ENCODE peak calls at places on chromosomes 12 and 14, in seven cellular contexts. U is trophoblast cell, T is SK-N-SH, V is tibial artery, B is hepatocyte, S is stomach, L is RWPE1. W is an unnamed sample.

GRCh38 chr14:74395094-74395493 is 30.9 kb downstream of the SYNDIG1L start:
- DNase-seq in S (no peak), U (no peak), V (no peak), L (no peak), B (no peak), T (no peak), W (no peak)

GRCh38 chr12:121175383-121176119 is 34.4 kb upstream of the P2RX4 start:
- DNase-seq in B (peak; percentile 25), V (peak; percentile 54), S (no peak), T (no peak), L (no peak), U (peak; percentile 46), W (no peak)

GRCh38 chr14:61147898-61148549 is 133.1 kb downstream of the TMEM30B start:
- DNase-seq in T (no peak), V (no peak), L (no peak), U (peak; percentile 86), B (no peak), S (no peak), W (no peak)

GRCh38 chr12:111034148-111034910 is 114.0 kb upstream of the MYL2 start:
- DNase-seq in B (peak; percentile 15), S (no peak), T (peak; percentile 80), V (no peak), L (no peak), U (no peak), W (no peak)

GRCh38 chr14:70888681-70889175 is 18.5 kb upstream of the PCNX1 start:
- DNase-seq in U (peak; percentile 87), V (no peak), B (no peak), T (no peak), S (no peak), L (peak; percentile 89), W (peak; percentile 22)

GRCh38 chr12:110639336-110640178 is 25.6 kb downstream of the TCTN1 start:
- DNase-seq in L (peak; percentile 23), B (no peak), U (no peak), V (no peak), S (no peak), T (no peak), W (no peak)

GRCh38 chr12:122499991-122500684 is 594 bp downstream of the ZCCHC8 start:
- DNase-seq in U (peak; percentile 68), T (peak; percentile 68), B (peak; percentile 68), L (peak; percentile 68), S (peak; percentile 54), V (peak; percentile 45), W (peak; percentile 65)

GRCh38 chr14:103390605-103391004 is 5.4 kb downstream of the MARK3 start:
- DNase-seq in S (no peak), B (no peak), L (no peak), V (no peak), T (no peak), U (no peak), W (no peak)

GRCh38 chr14:68747366-68747765 is 45.5 kb downstream of the ZFP36L1 start:
- DNase-seq in V (no peak), L (no peak), U (peak; percentile 99), T (no peak), S (no peak), B (no peak), W (no peak)

GRCh38 chr12:28114488-28114887 is 75.8 kb upstream of the CCDC91 start:
- DNase-seq in V (no peak), U (no peak), S (no peak), T (no peak), L (peak; percentile 20), B (no peak), W (no peak)

GRCh38 chr12:117034249-117034648 is 65.0 kb downstream of the TESC start:
- DNase-seq in T (no peak), L (no peak), V (no peak), S (no peak), B (no peak), U (peak; percentile 5), W (no peak)

GRCh38 chr14:76086636-76087035 is 65.1 kb upstream of the GPATCH2L start:
- DNase-seq in T (no peak), S (no peak), L (no peak), B (no peak), U (no peak), V (no peak), W (no peak)

GRCh38 chr12:45191239-45191638 is 24.7 kb upstream of the ANO6 start:
- DNase-seq in S (no peak), T (no peak), L (peak; percentile 10), V (no peak), B (no peak), U (no peak), W (peak; percentile 12)

GRCh38 chr12:107912421-107913004 is 138.0 kb downstream of the ASCL4 start:
- DNase-seq in L (peak; percentile 14), V (no peak), B (peak; percentile 34), T (peak; percentile 69), U (peak; percentile 13), S (peak; percentile 40), W (peak; percentile 14)

GRCh38 chr12:3225154-3225795 is 148.1 kb downstream of the TSPAN9 start:
- DNase-seq in B (no peak), U (no peak), T (no peak), S (no peak), V (no peak), L (no peak), W (no peak)

GRCh38 chr14:21723431-21724045 is 49.9 kb upstream of the OR4E1 start:
- DNase-seq in S (no peak), B (peak; percentile 34), T (peak; percentile 22), V (no peak), L (peak; percentile 3), U (no peak), W (peak; percentile 5)

GRCh38 chr12:53709671-53710070 is 17.6 kb downstream of the CALCOCO1 start:
- DNase-seq in L (no peak), V (no peak), T (no peak), S (no peak), B (no peak), U (no peak), W (no peak)

GRCh38 chr12:3897400-3897910 is 24.3 kb upstream of the PARP11 start:
- DNase-seq in U (no peak), L (no peak), B (no peak), V (no peak), S (no peak), T (no peak), W (peak; percentile 21)

GRCh38 chr12:55996715-55997534 is at the start of gene SUOX:
- DNase-seq in V (peak; percentile 99), L (peak; percentile 98), T (peak; percentile 96), S (peak; percentile 97), B (peak; percentile 97), U (peak; percentile 98), W (peak; percentile 99)

GRCh38 chr12:81450920-81451739 is 308.0 kb downstream of the PPFIA2 start:
- DNase-seq in B (peak; percentile 83), V (no peak), L (peak; percentile 42), S (no peak), U (peak; percentile 74), T (peak; percentile 56), W (peak; percentile 37)

DNA sequence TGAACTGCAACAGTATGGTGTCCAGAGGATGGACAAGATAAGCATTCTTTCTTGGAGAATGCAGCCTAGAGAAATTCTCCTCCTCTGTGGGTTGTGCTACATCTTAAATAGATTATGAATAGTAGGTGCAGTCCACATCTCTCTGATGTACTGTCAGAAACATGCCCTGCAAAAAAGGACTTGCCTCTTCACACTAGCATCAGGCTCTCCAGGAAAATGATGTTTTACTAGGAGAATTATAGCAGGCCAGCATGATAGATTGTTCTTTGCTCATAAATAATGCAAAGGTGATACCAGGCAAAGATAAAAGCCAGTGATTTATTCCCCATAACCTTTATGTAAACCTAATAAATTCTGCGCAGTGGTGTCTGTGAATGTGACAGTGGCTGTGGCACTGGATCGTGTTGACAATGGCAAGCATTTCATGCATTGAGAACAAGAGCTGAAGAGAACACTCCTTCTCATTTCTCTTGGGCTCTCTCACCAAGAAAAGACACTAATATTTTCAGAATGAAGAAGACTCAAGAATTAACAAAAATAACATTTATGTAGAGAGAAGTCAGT is 646.5 kb upstream of the SEL1L start:
- DNase-seq in L (no peak), V (no peak), S (no peak), T (no peak), U (no peak), B (no peak), W (no peak)
- H3K27ac ChIP-seq in L (no peak overlapping the region), V (no peak overlapping the region), S (no peak overlapping the region), T (no peak overlapping the region), U (no peak overlapping the region), B (no peak overlapping the region), W (no peak overlapping the region)

DNA sequence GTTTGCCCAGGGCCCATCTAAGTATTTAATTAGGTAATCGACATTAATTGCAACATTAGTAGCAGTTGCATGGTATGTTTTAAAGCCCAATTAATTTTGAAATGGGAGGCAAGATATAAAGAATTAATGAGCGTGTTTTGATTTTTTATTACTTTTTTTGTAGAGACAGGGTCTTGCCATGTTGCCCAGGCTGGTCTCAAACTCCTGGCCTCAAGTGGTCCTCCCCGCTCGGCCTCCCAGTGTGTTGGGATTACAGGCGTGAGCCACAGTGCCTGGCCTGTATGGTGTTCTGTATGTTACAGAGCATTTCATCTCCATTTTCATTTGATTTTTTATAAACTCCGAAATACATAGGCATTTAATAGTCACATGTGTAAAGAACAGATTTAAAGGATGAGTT is 856 bp downstream of the GOLGA5 start:
- DNase-seq in U (peak; percentile 6), T (no peak), B (no peak), V (no peak), L (no peak), S (no peak), W (no peak)
- H3K27ac ChIP-seq in U (peak overlapping the region; percentile 79), T (peak overlapping the region; percentile 82), B (peak overlapping the region; percentile 91), V (peak overlapping the region; percentile 96), L (peak overlapping the region; percentile 75), S (peak overlapping the region; percentile 89), W (no peak overlapping the region)

DNA sequence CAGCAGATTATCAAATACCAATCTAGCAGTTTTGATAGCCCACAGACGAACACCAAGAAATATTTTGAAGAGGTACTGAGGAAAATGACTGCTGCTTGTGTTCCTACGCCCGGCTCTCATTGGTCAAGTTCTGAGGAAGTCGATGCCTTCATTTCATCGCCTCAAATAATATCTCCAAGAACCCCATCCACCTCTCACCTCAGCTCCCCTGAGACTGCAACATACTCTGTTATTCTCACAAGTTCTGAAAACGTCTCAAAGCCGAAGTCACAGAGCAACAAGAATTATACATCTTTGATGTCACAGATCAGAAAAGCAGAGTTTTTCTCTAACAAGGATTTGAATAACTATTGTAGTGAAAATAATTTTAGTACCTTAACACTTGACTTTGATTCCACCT is 55.5 kb upstream of the BCAT1 start:
- DNase-seq in V (no peak), B (no peak), T (no peak), L (no peak), U (no peak), S (no peak), W (no peak)
- H3K27ac ChIP-seq in V (no peak overlapping the region), B (no peak overlapping the region), T (no peak overlapping the region), L (no peak overlapping the region), U (no peak overlapping the region), S (no peak overlapping the region), W (no peak overlapping the region)

DNA sequence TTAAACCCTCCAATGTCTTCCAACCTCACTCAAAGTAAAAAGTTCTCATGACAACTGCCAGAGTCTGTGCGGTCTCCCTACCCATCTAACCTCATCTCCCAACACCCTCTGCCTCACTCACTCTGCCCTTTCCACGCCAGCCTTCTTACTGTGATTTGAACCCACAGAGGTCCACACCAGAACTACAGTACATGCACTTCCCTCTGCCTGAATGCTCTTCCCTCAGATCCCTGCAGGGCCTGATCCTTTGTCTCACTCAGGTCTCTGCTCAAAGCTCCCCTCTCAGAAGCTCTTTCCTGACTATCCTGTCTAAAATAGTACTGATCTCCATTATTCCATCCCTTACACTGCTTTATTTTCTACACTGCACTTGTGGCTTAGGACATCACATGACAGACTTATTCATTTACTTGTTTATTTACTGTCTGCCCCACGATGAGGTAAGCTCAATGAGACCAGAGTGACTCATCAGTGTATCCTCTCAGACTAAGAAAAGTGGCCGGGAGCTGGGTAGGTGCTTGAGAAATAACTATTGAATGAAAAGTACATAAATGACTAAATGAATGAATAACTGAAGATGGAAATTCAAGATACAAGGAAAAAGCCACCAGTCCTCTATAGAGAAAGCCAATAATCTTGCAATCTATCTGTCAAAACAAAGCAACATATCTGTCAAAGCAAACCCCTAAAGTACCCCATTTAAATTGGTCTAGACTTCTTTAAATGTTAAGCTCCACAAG is 17.1 kb downstream of the POMT2 start:
- DNase-seq in S (no peak), L (peak; percentile 94), V (peak; percentile 41), T (no peak), B (peak; percentile 89), U (peak; percentile 79), W (peak; percentile 33)
- H3K27ac ChIP-seq in S (peak overlapping the region; percentile 28), L (peak overlapping the region; percentile 69), V (no peak overlapping the region), T (peak overlapping the region; percentile 40), B (peak overlapping the region; percentile 91), U (peak overlapping the region; percentile 93), W (no peak overlapping the region)

W was measured in small intestine.